ENCODE peak calls at places on chromosomes 5 and 9, in six cellular contexts. W is fibroblast of the conjunctiva, T is psoas muscle, P is HEK293T, B is A549, F is retinal pigment epithelial cell. U is an unnamed sample.

GRCh38 chr5:132267931-132268501 is 10.5 kb downstream of the PDLIM4 start:
- DNase-seq in B (no peak), F (no peak), W (no peak), P (no peak), T (no peak), U (no peak)

GRCh38 chr9:107242073-107243063 is 40.7 kb upstream of the RAD23B start:
- DNase-seq in T (no peak), P (no peak), W (no peak), B (no peak), F (no peak), U (no peak)

GRCh38 chr9:25600501-25600900 is 77.7 kb downstream of the TUSC1 start:
- DNase-seq in B (no peak), P (no peak), W (no peak), T (no peak), F (no peak), U (no peak)

GRCh38 chr9:81431662-81432061 is 257.7 kb downstream of the TLE1 start:
- DNase-seq in W (peak), B (no peak), T (no peak), P (no peak), F (no peak), U (peak)

GRCh38 chr9:133303266-133304157 is 28.5 kb upstream of the ABO start:
- DNase-seq in P (no peak), B (no peak), W (no peak), T (no peak), F (no peak), U (no peak)

GRCh38 chr5:14676320-14676719 is 11.8 kb downstream of the OTULIN start:
- DNase-seq in F (no peak), B (no peak), W (no peak), T (no peak), P (no peak), U (no peak)

GRCh38 chr5:127867006-127867788 is 164.0 kb downstream of the CCDC192 start:
- DNase-seq in T (no peak), B (no peak), W (no peak), P (no peak), F (no peak), U (no peak)

GRCh38 chr5:150603491-150603890 is 37.0 kb upstream of the SYNPO start:
- DNase-seq in W (no peak), B (no peak), T (peak), F (no peak), P (no peak), U (no peak)

GRCh38 chr5:73317523-73317922 is 131.1 kb downstream of the FOXD1 start:
- DNase-seq in P (no peak), T (no peak), W (no peak), F (no peak), B (no peak), U (no peak)

GRCh38 chr9:36132081-36132480 is 4.5 kb upstream of the GLIPR2 start:
- DNase-seq in W (peak), B (no peak), F (no peak), T (no peak), P (no peak), U (no peak)

GRCh38 chr9:134231767-134232166 is 67.4 kb upstream of the RNU6ATAC start:
- DNase-seq in F (no peak), B (no peak), W (no peak), T (no peak), P (no peak), U (no peak)

GRCh38 chr5:141514330-141515111 is 25.6 kb downstream of the PCDHGC5 start:
- DNase-seq in B (no peak), W (no peak), T (no peak), P (no peak), F (no peak), U (peak)

U was measured in GM04504.